ENCODE peak calls at places on chromosomes 7 and 10, in eight cellular contexts. J is activated effector memory CD4-positive, alpha-beta T cell treated with anti-CD3 and anti-CD28 coated beads, Interleukin-2, amount 50 U/mL, for 16 hours; I is NCI-H2081; T is KG1; W is endothelial cell; X is activated CD4-positive, alpha-beta T cell treated with anti-CD3 and anti-CD28 coated beads, Interleukin-2, amount 50 U/mL, for 24 hours; Y is HTR-8/SVneo; L is NCI-H1105. N is an unnamed sample.

GRCh38 chr10:8428654-8429053 is 374.2 kb downstream of the GATA3 start:
- DNase-seq in W (no peak), J (no peak), L (no peak), X (no peak), I (no peak), T (no peak), Y (no peak), N (no peak)

GRCh38 chr7:117216010-117216409 is 106.8 kb downstream of the WNT2 start:
- DNase-seq in W (no peak), I (no peak), L (no peak), X (no peak), T (no peak), J (no peak), Y (no peak), N (no peak)

GRCh38 chr10:75910032-75910431 is 478.6 kb downstream of the LRMDA start:
- DNase-seq in Y (no peak), W (no peak), L (no peak), I (no peak), J (no peak), X (no peak), T (no peak), N (no peak)

GRCh38 chr7:85733163-85733915 is 546.5 kb upstream of the SEMA3D start:
- DNase-seq in Y (no peak), L (no peak), X (no peak), T (no peak), J (no peak), W (no peak), I (no peak), N (no peak)

GRCh38 chr7:6578114-6579084 is 1.1 kb downstream of the ZDHHC4 start:
- DNase-seq in I (no peak), Y (no peak), J (no peak), L (no peak), W (no peak), T (no peak), X (no peak), N (no peak)

GRCh38 chr7:26198133-26198780 is 2.3 kb downstream of the HNRNPA2B1 start:
- DNase-seq in X (no peak), J (no peak), L (peak), T (no peak), W (no peak), I (peak), Y (no peak), N (no peak)

GRCh38 chr10:103548006-103548405 is 54.5 kb downstream of the NEURL1 start:
- DNase-seq in W (no peak), T (no peak), X (no peak), J (no peak), Y (no peak), L (no peak), I (no peak), N (no peak)

GRCh38 chr7:140393756-140394306 is 4.5 kb downstream of the SLC37A3 start:
- DNase-seq in W (no peak), I (no peak), L (no peak), T (no peak), Y (no peak), J (no peak), X (no peak), N (no peak)

GRCh38 chr10:114489521-114490310 is 85.4 kb upstream of the AFAP1L2 start:
- DNase-seq in J (no peak), I (no peak), W (peak), L (no peak), X (no peak), T (no peak), Y (no peak), N (no peak)

GRCh38 chr10:12130237-12130872 is 878 bp downstream of the SEC61A2 start:
- DNase-seq in Y (peak), T (peak), W (peak), I (peak), L (peak), J (peak), X (peak), N (peak)

GRCh38 chr7:16978358-16979244 is 96.8 kb upstream of the AGR3 start:
- DNase-seq in X (no peak), T (no peak), L (no peak), W (no peak), Y (no peak), I (no peak), J (no peak), N (no peak)

GRCh38 chr7:107778283-107778682 is 24.7 kb downstream of the SLC26A3 start:
- DNase-seq in T (no peak), W (no peak), X (no peak), I (no peak), L (no peak), J (no peak), Y (no peak), N (no peak)

GRCh38 chr7:127419196-127419595 is 26.7 kb upstream of the ZNF800 start:
- DNase-seq in J (no peak), L (no peak), I (no peak), X (no peak), T (no peak), Y (no peak), W (no peak), N (no peak)

GRCh38 chr7:1697499-1698125 is 27.5 kb downstream of the ELFN1 start:
- DNase-seq in X (no peak), T (no peak), W (no peak), I (no peak), J (peak), L (no peak), Y (no peak), N (no peak)

GRCh38 chr7:18900236-18900635 is 217.2 kb downstream of the TWIST1 start:
- DNase-seq in Y (no peak), T (no peak), J (no peak), X (no peak), I (no peak), L (no peak), W (no peak), N (no peak)

GRCh38 chr7:100582041-100582579 is 3.8 kb downstream of the LRCH4 start:
- DNase-seq in L (no peak), T (no peak), I (no peak), X (no peak), J (no peak), Y (no peak), W (no peak), N (no peak)

GRCh38 chr10:36608866-36609265 is 516.5 kb upstream of the ANKRD30A start:
- DNase-seq in X (no peak), W (no peak), Y (no peak), L (no peak), J (no peak), T (no peak), I (no peak), N (no peak)

GRCh38 chr10:98378722-98379121 is 36.3 kb downstream of the PYROXD2 start:
- DNase-seq in Y (no peak), I (no peak), L (no peak), X (no peak), T (no peak), W (no peak), J (peak), N (no peak)

GRCh38 chr10:5043716-5044115 is 40.1 kb upstream of the AKR1C2 start:
- DNase-seq in W (no peak), L (peak), I (peak), X (no peak), Y (no peak), T (no peak), J (no peak), N (no peak)

GRCh38 chr10:69004821-69005220 is 16.2 kb downstream of the KIFBP start:
- DNase-seq in Y (peak), W (no peak), J (no peak), L (no peak), X (no peak), I (no peak), T (peak), N (no peak)

GRCh38 chr7:131007439-131008330 is 273.7 kb upstream of the KLF14 start:
- DNase-seq in X (peak), J (peak), L (peak), Y (peak), T (no peak), W (peak), I (peak), N (peak)

GRCh38 chr10:74825371-74826141 is 844 bp upstream of the KAT6B start:
- DNase-seq in L (no peak), X (no peak), J (peak), T (peak), Y (no peak), I (peak), W (peak), N (peak)

GRCh38 chr10:21526184-21526951 is 886 bp upstream of the SKIDA1 start:
- DNase-seq in T (peak), I (peak), J (peak), W (peak), L (peak), Y (no peak), X (no peak), N (peak)

GRCh38 chr10:27752673-27753237 is 7.1 kb upstream of the MKX start:
- DNase-seq in W (no peak), L (no peak), X (no peak), Y (no peak), J (no peak), I (no peak), T (no peak), N (no peak)

GRCh38 chr10:9137368-9137767 is 1082.9 kb downstream of the GATA3 start:
- DNase-seq in J (no peak), X (no peak), W (no peak), L (no peak), T (no peak), I (no peak), Y (no peak), N (no peak)

GRCh38 chr10:13969118-13969791 is 361.5 kb downstream of the FRMD4A start:
- DNase-seq in J (no peak), T (no peak), Y (no peak), L (no peak), W (no peak), X (no peak), I (no peak), N (no peak)

GRCh38 chr10:33352154-33352553 is 17.7 kb upstream of the NRP1 start:
- DNase-seq in I (no peak), T (no peak), J (no peak), Y (no peak), X (no peak), L (no peak), W (no peak), N (no peak)

GRCh38 chr7:157537056-157537455 is 200.3 kb downstream of the DNAJB6 start:
- DNase-seq in I (no peak), J (no peak), X (no peak), T (no peak), L (no peak), Y (no peak), W (no peak), N (no peak)

N was measured in HL-60.